ENCODE peak calls at places on chromosomes 4 and X, in four cellular contexts. A is HepG2, B is omental fat pad, Z is endothelial cell. O is an unnamed sample.

GRCh38 chrX:2478546-2479419 is 22.0 kb downstream of the DHRSX start:
- DNase-seq in A (no peak), B (no peak), Z (no peak), O (no peak)

GRCh38 chr4:40881096-40881495 is 131.3 kb downstream of the NSUN7 start:
- DNase-seq in B (no peak), Z (no peak), A (no peak), O (no peak)

GRCh38 chrX:138157850-138158249 is 553.7 kb downstream of the FGF13 start:
- DNase-seq in A (no peak), Z (no peak), B (no peak), O (no peak)

GRCh38 chr4:146957252-146957651 is 11.6 kb upstream of the TTC29 start:
- DNase-seq in B (no peak), Z (no peak), A (no peak), O (no peak)

GRCh38 chrX:9597361-9598035 is 132.6 kb downstream of the TBL1X start:
- DNase-seq in Z (no peak), B (no peak), A (no peak), O (no peak)

GRCh38 chrX:97399400-97399799 is 515.7 kb downstream of the RPA4 start:
- DNase-seq in Z (no peak), A (no peak), B (no peak), O (no peak)

GRCh38 chr4:40423735-40424134 is 88.6 kb downstream of the CHRNA9 start:
- DNase-seq in Z (no peak), B (no peak), A (no peak), O (no peak)

GRCh38 chrX:115894087-115894486 is 276.5 kb upstream of the AGTR2 start:
- DNase-seq in A (peak), Z (no peak), B (no peak), O (no peak)

GRCh38 chrX:139902559-139902958 is 30.3 kb downstream of the ATP11C start:
- DNase-seq in B (no peak), Z (no peak), A (no peak), O (no peak)

GRCh38 chr4:7765676-7766075 is 174.0 kb downstream of the AFAP1 start:
- DNase-seq in A (peak), Z (no peak), B (no peak), O (no peak)

GRCh38 chrX:75603833-75604232 is 81.0 kb upstream of the ZDHHC15 start:
- DNase-seq in B (no peak), Z (no peak), A (peak), O (no peak)

GRCh38 chr4:128803783-128804182 is 5.7 kb upstream of the JADE1 start:
- DNase-seq in B (no peak), Z (no peak), A (no peak), O (no peak)

GRCh38 chr4:184471872-184472539 is 2.3 kb downstream of the IRF2 start:
- DNase-seq in Z (no peak), B (no peak), A (no peak), O (no peak)

GRCh38 chrX:115988825-115989224 is 181.7 kb upstream of the AGTR2 start:
- DNase-seq in B (no peak), A (no peak), Z (no peak), O (no peak)

GRCh38 chrX:30992381-30992904 is 79.4 kb downstream of the FTHL17 start:
- DNase-seq in B (no peak), A (peak), Z (no peak), O (no peak)

O was measured in iPS DF 6.9.